ENCODE peak calls at places on chromosome 6, in eight cellular contexts. V is transverse colon; X is lung microvascular endothelial cell; J is fibroblast of pulmonary artery; K is neural crest cell; O is left lung; Q is T1000; I is stimulated activated CD8-positive, alpha-beta memory T cell treated with anti-CD3 and anti-CD28 coated beads, Interleukin-15, amount 100 ng/mL, for 48 hours. T is an unnamed sample.

GRCh38 chr6:142796571-142796970 is 148.4 kb downstream of the HIVEP2 start:
- DNase-seq in I (no peak), J (peak), Q (no peak), O (peak), V (no peak), K (no peak), X (no peak), T (no peak)

GRCh38 chr6:167703347-167703746 is 123.4 kb upstream of the AFDN start:
- DNase-seq in X (no peak), O (no peak), I (no peak), Q (no peak), K (no peak), J (no peak), V (no peak), T (no peak)

GRCh38 chr6:41023114-41023513 is 15.9 kb downstream of the UNC5CL start:
- DNase-seq in K (no peak), I (no peak), X (no peak), O (no peak), Q (no peak), J (no peak), V (no peak), T (no peak)

GRCh38 chr6:110566346-110567125 is 90.1 kb upstream of the SLC22A16 start:
- DNase-seq in O (no peak), K (no peak), J (no peak), Q (no peak), I (no peak), X (no peak), V (peak), T (no peak)

GRCh38 chr6:100099189-100100074 is 105.4 kb upstream of the MCHR2 start:
- DNase-seq in K (no peak), O (no peak), J (peak), V (no peak), X (peak), Q (no peak), I (no peak), T (no peak)

GRCh38 chr6:98343004-98343403 is 491.4 kb upstream of the POU3F2 start:
- DNase-seq in I (no peak), J (no peak), K (no peak), Q (no peak), V (no peak), O (no peak), X (no peak), T (no peak)

GRCh38 chr6:8277769-8278168 is 157.6 kb downstream of the SLC35B3 start:
- DNase-seq in Q (no peak), X (no peak), O (no peak), I (no peak), V (no peak), J (no peak), K (peak), T (no peak)

GRCh38 chr6:2819891-2820814 is 21.5 kb downstream of the SERPINB1 start:
- DNase-seq in K (no peak), O (no peak), Q (no peak), X (peak), J (peak), I (no peak), V (no peak), T (no peak)

GRCh38 chr6:151143337-151143736 is 96.4 kb upstream of the AKAP12 start:
- DNase-seq in Q (no peak), J (no peak), X (no peak), O (no peak), K (no peak), V (no peak), I (no peak), T (no peak)

GRCh38 chr6:36230376-36230775 is 33.8 kb downstream of the BRPF3 start:
- DNase-seq in V (no peak), O (no peak), K (no peak), I (no peak), Q (no peak), X (no peak), J (no peak), T (no peak)

GRCh38 chr6:42493914-42494539 is 42.3 kb upstream of the TRERF1 start:
- DNase-seq in J (no peak), Q (no peak), K (no peak), V (no peak), O (no peak), X (no peak), I (no peak), T (no peak)

GRCh38 chr6:41675176-41675767 is 37.0 kb downstream of the MDFI start:
- DNase-seq in I (no peak), X (no peak), K (no peak), V (no peak), J (no peak), O (peak), Q (no peak), T (no peak)

GRCh38 chr6:130933712-130934200 is 106.5 kb downstream of the SMLR1 start:
- DNase-seq in J (peak), Q (no peak), X (no peak), V (no peak), I (no peak), O (no peak), K (peak), T (no peak)

GRCh38 chr6:41000248-41000647 is 38.8 kb downstream of the UNC5CL start:
- DNase-seq in X (no peak), K (no peak), O (no peak), Q (no peak), J (no peak), V (no peak), I (no peak), T (no peak)

GRCh38 chr6:7290079-7290478 is 22.9 kb downstream of the SSR1 start:
- DNase-seq in I (no peak), X (no peak), O (no peak), K (no peak), Q (no peak), J (no peak), V (no peak), T (no peak)

T was measured in NT2/D1.